ENCODE peak calls at places on chromosomes 2 and 18, in seven cellular contexts. One of them, this sample, is unnamed.
A peak's percentile ranks its signal among the peaks of the same experiment; 100 is the strongest.

GRCh38 chr2:148812306-148812705 is 62.7 kb upstream of the KIF5C start:
- DNase-seq in skeletal muscle cell: peak; percentile 43
- DNase-seq in astrocyte: peak; percentile 64
- DNase-seq in NAMALWA: no peak
- DNase-seq in frontal cortex: peak; percentile 36
- DNase-seq in Peyer's patch: no peak
- DNase-seq in stimulated activated naive CD4-positive, alpha-beta T cell treated with Interleukin-2 at 50 U/mL for 16 hours: no peak
- DNase-seq in this sample: peak; percentile 51

GRCh38 chr2:101151141-101151858 is at the start of gene TBC1D8:
- DNase-seq in skeletal muscle cell: no peak
- DNase-seq in astrocyte: peak; percentile 57
- DNase-seq in NAMALWA: no peak
- DNase-seq in frontal cortex: peak; percentile 90
- DNase-seq in Peyer's patch: peak; percentile 92
- DNase-seq in stimulated activated naive CD4-positive, alpha-beta T cell treated with Interleukin-2 at 50 U/mL for 16 hours: peak; percentile 51
- DNase-seq in this sample: peak; percentile 68

GRCh38 chr18:42275949-42276730 is 321.1 kb downstream of the PIK3C3 start:
- DNase-seq in skeletal muscle cell: no peak
- DNase-seq in astrocyte: no peak
- DNase-seq in NAMALWA: no peak
- DNase-seq in frontal cortex: no peak
- DNase-seq in Peyer's patch: peak; percentile 58
- DNase-seq in stimulated activated naive CD4-positive, alpha-beta T cell treated with Interleukin-2 at 50 U/mL for 16 hours: no peak
- DNase-seq in this sample: no peak

GRCh38 chr18:74326238-74326637 is 10.6 kb downstream of the C18orf63 start:
- DNase-seq in skeletal muscle cell: peak; percentile 3
- DNase-seq in astrocyte: no peak
- DNase-seq in NAMALWA: no peak
- DNase-seq in frontal cortex: no peak
- DNase-seq in Peyer's patch: no peak
- DNase-seq in stimulated activated naive CD4-positive, alpha-beta T cell treated with Interleukin-2 at 50 U/mL for 16 hours: no peak
- DNase-seq in this sample: peak; percentile 14

GRCh38 chr2:73426161-73426560 is 40.5 kb downstream of the ALMS1 start:
- DNase-seq in skeletal muscle cell: no peak
- DNase-seq in astrocyte: no peak
- DNase-seq in NAMALWA: no peak
- DNase-seq in frontal cortex: no peak
- DNase-seq in Peyer's patch: no peak
- DNase-seq in stimulated activated naive CD4-positive, alpha-beta T cell treated with Interleukin-2 at 50 U/mL for 16 hours: no peak
- DNase-seq in this sample: no peak

GRCh38 chr2:28869494-28870145 is 489 bp downstream of the TRMT61B start:
- DNase-seq in skeletal muscle cell: no peak
- DNase-seq in astrocyte: no peak
- DNase-seq in NAMALWA: no peak
- DNase-seq in frontal cortex: no peak
- DNase-seq in Peyer's patch: no peak
- DNase-seq in stimulated activated naive CD4-positive, alpha-beta T cell treated with Interleukin-2 at 50 U/mL for 16 hours: peak; percentile 24
- DNase-seq in this sample: no peak

GRCh38 chr2:115083216-115083615 is 640.8 kb downstream of the DPP10 start:
- DNase-seq in skeletal muscle cell: no peak
- DNase-seq in astrocyte: no peak
- DNase-seq in NAMALWA: no peak
- DNase-seq in frontal cortex: peak; percentile 11
- DNase-seq in Peyer's patch: no peak
- DNase-seq in stimulated activated naive CD4-positive, alpha-beta T cell treated with Interleukin-2 at 50 U/mL for 16 hours: no peak
- DNase-seq in this sample: no peak

GRCh38 chr2:46000660-46001059 is 296.5 kb upstream of the EPAS1 start:
- DNase-seq in skeletal muscle cell: no peak
- DNase-seq in astrocyte: no peak
- DNase-seq in NAMALWA: no peak
- DNase-seq in frontal cortex: no peak
- DNase-seq in Peyer's patch: no peak
- DNase-seq in stimulated activated naive CD4-positive, alpha-beta T cell treated with Interleukin-2 at 50 U/mL for 16 hours: no peak
- DNase-seq in this sample: no peak

GRCh38 chr2:45932278-45932975 is 281.0 kb downstream of the PRKCE start:
- DNase-seq in skeletal muscle cell: peak; percentile 53
- DNase-seq in astrocyte: peak; percentile 84
- DNase-seq in NAMALWA: no peak
- DNase-seq in frontal cortex: no peak
- DNase-seq in Peyer's patch: no peak
- DNase-seq in stimulated activated naive CD4-positive, alpha-beta T cell treated with Interleukin-2 at 50 U/mL for 16 hours: no peak
- DNase-seq in this sample: peak; percentile 88

GRCh38 chr18:32576296-32576916 is 105.7 kb upstream of the GAREM1 start:
- DNase-seq in skeletal muscle cell: peak; percentile 18
- DNase-seq in astrocyte: peak; percentile 10
- DNase-seq in NAMALWA: peak; percentile 57
- DNase-seq in frontal cortex: no peak
- DNase-seq in Peyer's patch: no peak
- DNase-seq in stimulated activated naive CD4-positive, alpha-beta T cell treated with Interleukin-2 at 50 U/mL for 16 hours: no peak
- DNase-seq in this sample: peak; percentile 5

GRCh38 chr2:118881490-118882129 is 34.2 kb upstream of the EN1 start:
- DNase-seq in skeletal muscle cell: no peak
- DNase-seq in astrocyte: no peak
- DNase-seq in NAMALWA: peak; percentile 74
- DNase-seq in frontal cortex: no peak
- DNase-seq in Peyer's patch: peak; percentile 79
- DNase-seq in stimulated activated naive CD4-positive, alpha-beta T cell treated with Interleukin-2 at 50 U/mL for 16 hours: peak; percentile 57
- DNase-seq in this sample: peak; percentile 20

GRCh38 chr2:42138163-42139016 is 30.8 kb upstream of the EML4 start:
- DNase-seq in skeletal muscle cell: peak; percentile 98
- DNase-seq in astrocyte: peak; percentile 99
- DNase-seq in NAMALWA: no peak
- DNase-seq in frontal cortex: no peak
- DNase-seq in Peyer's patch: no peak
- DNase-seq in stimulated activated naive CD4-positive, alpha-beta T cell treated with Interleukin-2 at 50 U/mL for 16 hours: no peak
- DNase-seq in this sample: peak; percentile 98

GRCh38 chr2:179304424-179304823 is 39.8 kb upstream of the SESTD1 start:
- DNase-seq in skeletal muscle cell: no peak
- DNase-seq in astrocyte: no peak
- DNase-seq in NAMALWA: no peak
- DNase-seq in frontal cortex: no peak
- DNase-seq in Peyer's patch: no peak
- DNase-seq in stimulated activated naive CD4-positive, alpha-beta T cell treated with Interleukin-2 at 50 U/mL for 16 hours: no peak
- DNase-seq in this sample: no peak

GRCh38 chr18:12159446-12159845 is 65.8 kb downstream of the ANKRD62 start:
- DNase-seq in skeletal muscle cell: no peak
- DNase-seq in astrocyte: no peak
- DNase-seq in NAMALWA: no peak
- DNase-seq in frontal cortex: no peak
- DNase-seq in Peyer's patch: no peak
- DNase-seq in stimulated activated naive CD4-positive, alpha-beta T cell treated with Interleukin-2 at 50 U/mL for 16 hours: no peak
- DNase-seq in this sample: peak; percentile 7

GRCh38 chr2:37167636-37168182 is 10.9 kb upstream of the EIF2AK2 start:
- DNase-seq in skeletal muscle cell: no peak
- DNase-seq in astrocyte: peak; percentile 12
- DNase-seq in NAMALWA: no peak
- DNase-seq in frontal cortex: no peak
- DNase-seq in Peyer's patch: no peak
- DNase-seq in stimulated activated naive CD4-positive, alpha-beta T cell treated with Interleukin-2 at 50 U/mL for 16 hours: no peak
- DNase-seq in this sample: no peak

GRCh38 chr2:82199493-82199852 is 1894.9 kb upstream of the LRRTM1 start:
- DNase-seq in skeletal muscle cell: no peak
- DNase-seq in astrocyte: no peak
- DNase-seq in NAMALWA: no peak
- DNase-seq in frontal cortex: no peak
- DNase-seq in Peyer's patch: no peak
- DNase-seq in stimulated activated naive CD4-positive, alpha-beta T cell treated with Interleukin-2 at 50 U/mL for 16 hours: no peak
- DNase-seq in this sample: no peak

GRCh38 chr2:56230171-56230570 is 46.4 kb downstream of the CCDC85A start:
- DNase-seq in skeletal muscle cell: peak; percentile 83
- DNase-seq in astrocyte: peak; percentile 32
- DNase-seq in NAMALWA: no peak
- DNase-seq in frontal cortex: no peak
- DNase-seq in Peyer's patch: no peak
- DNase-seq in stimulated activated naive CD4-positive, alpha-beta T cell treated with Interleukin-2 at 50 U/mL for 16 hours: no peak
- DNase-seq in this sample: peak; percentile 0

GRCh38 chr2:125041846-125042245 is 1016.8 kb downstream of the CNTNAP5 start:
- DNase-seq in skeletal muscle cell: no peak
- DNase-seq in astrocyte: no peak
- DNase-seq in NAMALWA: no peak
- DNase-seq in frontal cortex: no peak
- DNase-seq in Peyer's patch: no peak
- DNase-seq in stimulated activated naive CD4-positive, alpha-beta T cell treated with Interleukin-2 at 50 U/mL for 16 hours: no peak
- DNase-seq in this sample: no peak

GRCh38 chr2:133569416-133569815 is 1.2 kb upstream of the NCKAP5 start:
- DNase-seq in skeletal muscle cell: no peak
- DNase-seq in astrocyte: no peak
- DNase-seq in NAMALWA: no peak
- DNase-seq in frontal cortex: no peak
- DNase-seq in Peyer's patch: no peak
- DNase-seq in stimulated activated naive CD4-positive, alpha-beta T cell treated with Interleukin-2 at 50 U/mL for 16 hours: no peak
- DNase-seq in this sample: peak; percentile 53

This sample was measured in IMR-90.